ENCODE peak calls at places on chromosomes 1 and 21, in six cellular contexts. Z is IMR-90, Y is H9, X is neuronal stem cell, U is trophoblast cell, G is mesenchymal stem cell. O is an unnamed sample.

GRCh38 chr21:45596704-45597318 is 46.7 kb upstream of the PCBP3 start:
- DNase-seq in U (peak; percentile 31), Z (peak; percentile 28), Y (peak; percentile 80), X (peak; percentile 57), G (peak; percentile 55), O (peak; percentile 41)

GRCh38 chr1:47986741-47987140 is 10.4 kb downstream of the TRABD2B start:
- DNase-seq in U (no peak), Z (no peak), X (no peak), Y (no peak), G (no peak), O (no peak)

GRCh38 chr1:231493421-231494185 is 34.9 kb upstream of the TSNAX start:
- DNase-seq in G (peak; percentile 28), U (peak; percentile 61), Z (peak; percentile 45), X (no peak), Y (no peak), O (no peak)

GRCh38 chr1:67752306-67752705 is 67.3 kb downstream of the GADD45A start:
- DNase-seq in G (no peak), U (no peak), Z (no peak), Y (no peak), X (no peak), O (no peak)

GRCh38 chr1:117708323-117709288 is 102.8 kb downstream of the TENT5C start:
- DNase-seq in Z (no peak), G (no peak), U (no peak), Y (peak; percentile 51), X (no peak), O (no peak)

GRCh38 chr1:40401427-40402201 is 28.1 kb downstream of the SMAP2 start:
- DNase-seq in U (no peak), G (no peak), Z (no peak), Y (no peak), X (no peak), O (no peak)

GRCh38 chr1:199155166-199156033 is 516.6 kb downstream of the PTPRC start:
- DNase-seq in U (no peak), G (no peak), Y (no peak), X (no peak), Z (no peak), O (no peak)

GRCh38 chr1:9291914-9292360 is 757 bp upstream of the SPSB1 start:
- DNase-seq in Z (peak; percentile 75), G (peak; percentile 87), X (peak; percentile 30), U (no peak), Y (no peak), O (no peak)

GRCh38 chr1:234262007-234262753 is 111.1 kb upstream of the COA6 start:
- DNase-seq in Z (no peak), Y (no peak), U (no peak), G (no peak), X (no peak), O (no peak)

GRCh38 chr1:156625436-156626078 is 6.3 kb downstream of the HAPLN2 start:
- DNase-seq in G (peak; percentile 56), U (peak; percentile 43), X (no peak), Z (peak; percentile 28), Y (no peak), O (peak; percentile 84)

GRCh38 chr1:202121006-202121405 is 1.7 kb upstream of the GPR37L1 start:
- DNase-seq in X (no peak), G (no peak), Y (no peak), Z (no peak), U (no peak), O (no peak)

GRCh38 chr1:103569493-103569892 is 1.9 kb upstream of the AMY2B start:
- DNase-seq in Z (no peak), Y (no peak), U (no peak), X (no peak), G (no peak), O (no peak)
- H4K91ac ChIP-seq in Z (no peak overlapping the region), Y (no peak overlapping the region), U (no peak overlapping the region), X (no peak overlapping the region), G (peak overlapping the region; percentile 47), O (no peak overlapping the region)

DNA sequence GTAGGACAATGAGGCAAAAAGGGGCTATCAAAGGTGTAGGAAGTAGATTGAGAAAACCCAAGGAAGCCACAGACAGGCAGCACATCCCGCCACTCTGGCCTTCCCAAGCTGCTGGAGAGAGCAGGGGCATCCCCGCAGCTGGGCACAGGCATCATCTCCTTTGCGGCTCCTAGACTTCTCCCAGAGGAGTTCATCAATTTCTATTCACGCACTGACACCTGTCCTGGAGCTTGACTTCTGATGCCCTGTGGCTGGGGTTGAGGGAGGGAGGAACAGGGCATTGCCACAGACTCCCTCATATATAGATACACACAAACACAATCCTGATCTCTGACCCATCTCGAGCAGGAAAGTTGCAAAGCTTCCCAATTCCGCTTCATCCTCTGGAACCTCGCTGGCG is 1.9 kb upstream of the TFAP2E start:
- DNase-seq in G (no peak), Z (no peak), U (no peak), Y (no peak), X (no peak), O (no peak)
- H4K91ac ChIP-seq in G (no peak overlapping the region), Z (no peak overlapping the region), U (peak overlapping the region; percentile 19), Y (no peak overlapping the region), X (no peak overlapping the region), O (no peak overlapping the region)

GRCh38 chr1:180096584-180097318 is 57.9 kb upstream of the QSOX1 start:
- DNase-seq in G (peak; percentile 72), Y (no peak), U (peak; percentile 96), X (no peak), Z (peak; percentile 35), O (no peak)
- H4K91ac ChIP-seq in G (no peak overlapping the region), Y (no peak overlapping the region), U (no peak overlapping the region), X (no peak overlapping the region), Z (peak overlapping the region; percentile 57), O (no peak overlapping the region)

GRCh38 chr21:39061766-39062165 is 121.5 kb downstream of the PSMG1 start:
- DNase-seq in Z (no peak), G (no peak), U (peak; percentile 53), X (no peak), Y (no peak), O (no peak)
- H4K91ac ChIP-seq in Z (no peak overlapping the region), G (no peak overlapping the region), U (no peak overlapping the region), X (no peak overlapping the region), Y (no peak overlapping the region), O (no peak overlapping the region)

GRCh38 chr21:37552496-37553399 is 186.2 kb downstream of the DYRK1A start:
- DNase-seq in Y (no peak), U (no peak), Z (no peak), G (no peak), X (no peak), O (no peak)
- H4K91ac ChIP-seq in Y (no peak overlapping the region), U (no peak overlapping the region), Z (no peak overlapping the region), G (no peak overlapping the region), X (no peak overlapping the region), O (no peak overlapping the region)

GRCh38 chr1:232499151-232499550 is 130.8 kb downstream of the SIPA1L2 start:
- DNase-seq in Y (no peak), Z (no peak), U (no peak), X (no peak), G (no peak), O (no peak)
- H4K91ac ChIP-seq in Y (no peak overlapping the region), Z (no peak overlapping the region), U (no peak overlapping the region), X (no peak overlapping the region), G (no peak overlapping the region), O (no peak overlapping the region)